ENCODE peak calls at places on chromosomes 1 and 21, in eight cellular contexts. One of them, this sample, is unnamed.
A peak's percentile ranks its signal among the peaks of the same experiment; 100 is the strongest.

GRCh38 chr1:84298688-84299535 is 2.6 kb upstream of the SAMD13 start:
- DNase-seq in tibial artery: peak; percentile 75
- DNase-seq in ascending aorta: peak; percentile 68
- DNase-seq in A549: peak; percentile 41
- DNase-seq in SJSA1: peak; percentile 80
- DNase-seq in esophagus muscularis mucosa: no peak
- DNase-seq in H9: peak; percentile 63
- DNase-seq in uterus: peak; percentile 20
- DNase-seq in this sample: peak; percentile 70

GRCh38 chr1:245465666-245466065 is 310.9 kb downstream of the KIF26B start:
- DNase-seq in tibial artery: no peak
- DNase-seq in ascending aorta: no peak
- DNase-seq in A549: no peak
- DNase-seq in SJSA1: no peak
- DNase-seq in esophagus muscularis mucosa: no peak
- DNase-seq in H9: no peak
- DNase-seq in uterus: no peak
- DNase-seq in this sample: no peak

GRCh38 chr1:235946570-235946981 is 79.9 kb upstream of the LYST start:
- DNase-seq in tibial artery: no peak
- DNase-seq in ascending aorta: no peak
- DNase-seq in A549: no peak
- DNase-seq in SJSA1: peak; percentile 90
- DNase-seq in esophagus muscularis mucosa: no peak
- DNase-seq in H9: no peak
- DNase-seq in uterus: no peak
- DNase-seq in this sample: no peak

GRCh38 chr1:200184196-200184595 is 156.7 kb downstream of the NR5A2 start:
- DNase-seq in tibial artery: peak; percentile 75
- DNase-seq in ascending aorta: peak; percentile 87
- DNase-seq in A549: peak; percentile 70
- DNase-seq in SJSA1: peak; percentile 57
- DNase-seq in esophagus muscularis mucosa: no peak
- DNase-seq in H9: no peak
- DNase-seq in uterus: peak; percentile 73
- DNase-seq in this sample: peak; percentile 80

GRCh38 chr21:35991131-35991530 is 69.2 kb downstream of the SETD4 start:
- DNase-seq in tibial artery: no peak
- DNase-seq in ascending aorta: no peak
- DNase-seq in A549: no peak
- DNase-seq in SJSA1: no peak
- DNase-seq in esophagus muscularis mucosa: no peak
- DNase-seq in H9: no peak
- DNase-seq in uterus: no peak
- DNase-seq in this sample: no peak

GRCh38 chr1:201318504-201319340 is 35.4 kb downstream of the PKP1 start:
- DNase-seq in tibial artery: no peak
- DNase-seq in ascending aorta: peak; percentile 25
- DNase-seq in A549: no peak
- DNase-seq in SJSA1: no peak
- DNase-seq in esophagus muscularis mucosa: no peak
- DNase-seq in H9: no peak
- DNase-seq in uterus: no peak
- DNase-seq in this sample: no peak

GRCh38 chr1:2980073-2980791 is 41.0 kb upstream of the ACTRT2 start:
- DNase-seq in tibial artery: peak; percentile 56
- DNase-seq in ascending aorta: peak; percentile 65
- DNase-seq in A549: no peak
- DNase-seq in SJSA1: no peak
- DNase-seq in esophagus muscularis mucosa: no peak
- DNase-seq in H9: no peak
- DNase-seq in uterus: no peak
- DNase-seq in this sample: peak; percentile 4

GRCh38 chr1:47984175-47984789 is 12.9 kb downstream of the TRABD2B start:
- DNase-seq in tibial artery: no peak
- DNase-seq in ascending aorta: peak; percentile 55
- DNase-seq in A549: no peak
- DNase-seq in SJSA1: no peak
- DNase-seq in esophagus muscularis mucosa: no peak
- DNase-seq in H9: peak; percentile 74
- DNase-seq in uterus: no peak
- DNase-seq in this sample: no peak

GRCh38 chr1:37315236-37315870 is 159.0 kb upstream of the ZC3H12A start:
- DNase-seq in tibial artery: no peak
- DNase-seq in ascending aorta: no peak
- DNase-seq in A549: no peak
- DNase-seq in SJSA1: no peak
- DNase-seq in esophagus muscularis mucosa: no peak
- DNase-seq in H9: peak; percentile 60
- DNase-seq in uterus: no peak
- DNase-seq in this sample: peak; percentile 62

GRCh38 chr1:92872719-92873118 is 40.9 kb downstream of the RPL5 start:
- DNase-seq in tibial artery: no peak
- DNase-seq in ascending aorta: no peak
- DNase-seq in A549: no peak
- DNase-seq in SJSA1: no peak
- DNase-seq in esophagus muscularis mucosa: no peak
- DNase-seq in H9: no peak
- DNase-seq in uterus: no peak
- DNase-seq in this sample: no peak

GRCh38 chr21:26405071-26405470 is 168.0 kb downstream of the CYYR1 start:
- DNase-seq in tibial artery: no peak
- DNase-seq in ascending aorta: no peak
- DNase-seq in A549: no peak
- DNase-seq in SJSA1: no peak
- DNase-seq in esophagus muscularis mucosa: no peak
- DNase-seq in H9: no peak
- DNase-seq in uterus: no peak
- DNase-seq in this sample: no peak

GRCh38 chr21:32545948-32546441 is 39.3 kb downstream of the TCP10L start:
- DNase-seq in tibial artery: no peak
- DNase-seq in ascending aorta: no peak
- DNase-seq in A549: no peak
- DNase-seq in SJSA1: no peak
- DNase-seq in esophagus muscularis mucosa: peak; percentile 47
- DNase-seq in H9: no peak
- DNase-seq in uterus: no peak
- DNase-seq in this sample: no peak

GRCh38 chr1:85570446-85571180 is 9.9 kb upstream of the CCN1 start:
- DNase-seq in tibial artery: no peak
- DNase-seq in ascending aorta: no peak
- DNase-seq in A549: no peak
- DNase-seq in SJSA1: no peak
- DNase-seq in esophagus muscularis mucosa: no peak
- DNase-seq in H9: no peak
- DNase-seq in uterus: no peak
- DNase-seq in this sample: no peak

GRCh38 chr1:92881391-92881790 is 49.6 kb downstream of the RPL5 start:
- DNase-seq in tibial artery: no peak
- DNase-seq in ascending aorta: no peak
- DNase-seq in A549: no peak
- DNase-seq in SJSA1: no peak
- DNase-seq in esophagus muscularis mucosa: no peak
- DNase-seq in H9: no peak
- DNase-seq in uterus: no peak
- DNase-seq in this sample: no peak

GRCh38 chr1:57696904-57697303 is 273.0 kb upstream of the DAB1 start:
- DNase-seq in tibial artery: no peak
- DNase-seq in ascending aorta: no peak
- DNase-seq in A549: no peak
- DNase-seq in SJSA1: no peak
- DNase-seq in esophagus muscularis mucosa: no peak
- DNase-seq in H9: no peak
- DNase-seq in uterus: no peak
- DNase-seq in this sample: no peak

DNA sequence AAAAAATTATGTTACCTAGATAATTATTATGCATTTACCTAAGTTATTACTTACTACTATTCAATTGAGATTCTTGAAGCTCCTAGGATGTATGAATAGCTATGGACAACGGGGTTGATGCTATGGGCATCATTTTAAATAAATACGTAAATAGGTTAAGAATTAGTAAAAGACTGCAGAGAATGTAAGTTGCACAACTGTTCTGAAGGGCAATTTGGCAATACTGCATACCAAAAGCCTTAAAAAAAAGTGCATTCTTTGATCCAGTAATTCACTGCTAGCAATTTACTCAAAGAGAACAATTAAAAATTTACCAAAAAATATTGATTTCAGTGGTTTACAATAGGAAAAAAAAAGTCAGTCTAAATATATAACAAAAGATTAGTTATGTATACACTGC is 3.5 kb downstream of the ARPC5 start:
- DNase-seq in tibial artery: no peak
- DNase-seq in ascending aorta: no peak
- DNase-seq in A549: no peak
- DNase-seq in SJSA1: no peak
- DNase-seq in esophagus muscularis mucosa: no peak
- DNase-seq in H9: no peak
- DNase-seq in uterus: no peak
- DNase-seq in this sample: no peak
- H3K4me1 ChIP-seq in tibial artery: peaks cover 60% of the 10 kb centered on the region
- H3K4me1 ChIP-seq in ascending aorta: peaks cover 4% of the 10 kb centered on the region
- H3K4me1 ChIP-seq in A549: peaks cover 36% of the 10 kb centered on the region
- H3K4me1 ChIP-seq in SJSA1: peaks cover 3% of the 10 kb centered on the region
- H3K4me1 ChIP-seq in esophagus muscularis mucosa: peaks cover 71% of the 10 kb centered on the region
- H3K4me1 ChIP-seq in H9: no peaks in the 10 kb centered on the region
- H3K4me1 ChIP-seq in uterus: peaks cover 12% of the 10 kb centered on the region
- H3K4me1 ChIP-seq in this sample: peaks cover 13% of the 10 kb centered on the region

DNA sequence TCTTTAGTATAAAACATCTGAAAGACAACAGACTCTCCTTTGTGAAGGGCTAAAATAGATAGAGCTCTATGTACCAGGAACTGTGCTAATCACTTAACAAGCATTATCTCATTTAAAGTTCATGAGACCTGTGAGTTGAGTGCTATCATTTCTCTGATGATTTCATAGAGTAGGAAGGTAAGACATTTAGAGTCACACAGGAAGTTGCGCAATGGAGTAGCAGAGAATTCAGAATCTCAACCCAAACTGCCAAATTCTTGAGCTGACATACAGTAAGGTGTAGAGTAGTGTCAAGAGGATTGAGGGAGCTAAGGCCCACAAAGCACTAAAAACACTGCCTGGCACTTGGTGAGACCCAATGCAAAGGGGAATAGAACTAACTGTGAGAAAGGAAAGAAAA is 384.3 kb downstream of the NTNG1 start:
- DNase-seq in tibial artery: no peak
- DNase-seq in ascending aorta: no peak
- DNase-seq in A549: no peak
- DNase-seq in SJSA1: no peak
- DNase-seq in esophagus muscularis mucosa: no peak
- DNase-seq in H9: no peak
- DNase-seq in uterus: no peak
- DNase-seq in this sample: no peak
- H3K4me1 ChIP-seq in tibial artery: no peaks in the 10 kb centered on the region
- H3K4me1 ChIP-seq in ascending aorta: no peaks in the 10 kb centered on the region
- H3K4me1 ChIP-seq in A549: no peaks in the 10 kb centered on the region
- H3K4me1 ChIP-seq in SJSA1: no peaks in the 10 kb centered on the region
- H3K4me1 ChIP-seq in esophagus muscularis mucosa: peaks cover 7% of the 10 kb centered on the region
- H3K4me1 ChIP-seq in H9: no peaks in the 10 kb centered on the region
- H3K4me1 ChIP-seq in uterus: no peaks in the 10 kb centered on the region
- H3K4me1 ChIP-seq in this sample: no peaks in the 10 kb centered on the region

GRCh38 chr1:212244441-212244840 is 40.8 kb upstream of the PPP2R5A start:
- DNase-seq in tibial artery: no peak
- DNase-seq in ascending aorta: no peak
- DNase-seq in A549: no peak
- DNase-seq in SJSA1: no peak
- DNase-seq in esophagus muscularis mucosa: no peak
- DNase-seq in H9: no peak
- DNase-seq in uterus: no peak
- DNase-seq in this sample: no peak

GRCh38 chr1:212238552-212238951 is 46.7 kb upstream of the PPP2R5A start:
- DNase-seq in tibial artery: peak; percentile 79
- DNase-seq in ascending aorta: no peak
- DNase-seq in A549: no peak
- DNase-seq in SJSA1: no peak
- DNase-seq in esophagus muscularis mucosa: no peak
- DNase-seq in H9: no peak
- DNase-seq in uterus: no peak
- DNase-seq in this sample: no peak

GRCh38 chr1:212242985-212243308 is 42.3 kb upstream of the PPP2R5A start:
- DNase-seq in tibial artery: no peak
- DNase-seq in ascending aorta: no peak
- DNase-seq in A549: no peak
- DNase-seq in SJSA1: no peak
- DNase-seq in esophagus muscularis mucosa: no peak
- DNase-seq in H9: no peak
- DNase-seq in uterus: no peak
- DNase-seq in this sample: no peak

GRCh38 chr1:212242288-212242984 is 42.8 kb upstream of the PPP2R5A start:
- DNase-seq in tibial artery: no peak
- DNase-seq in ascending aorta: no peak
- DNase-seq in A549: no peak
- DNase-seq in SJSA1: no peak
- DNase-seq in esophagus muscularis mucosa: no peak
- DNase-seq in H9: no peak
- DNase-seq in uterus: peak; percentile 29
- DNase-seq in this sample: no peak

DNA sequence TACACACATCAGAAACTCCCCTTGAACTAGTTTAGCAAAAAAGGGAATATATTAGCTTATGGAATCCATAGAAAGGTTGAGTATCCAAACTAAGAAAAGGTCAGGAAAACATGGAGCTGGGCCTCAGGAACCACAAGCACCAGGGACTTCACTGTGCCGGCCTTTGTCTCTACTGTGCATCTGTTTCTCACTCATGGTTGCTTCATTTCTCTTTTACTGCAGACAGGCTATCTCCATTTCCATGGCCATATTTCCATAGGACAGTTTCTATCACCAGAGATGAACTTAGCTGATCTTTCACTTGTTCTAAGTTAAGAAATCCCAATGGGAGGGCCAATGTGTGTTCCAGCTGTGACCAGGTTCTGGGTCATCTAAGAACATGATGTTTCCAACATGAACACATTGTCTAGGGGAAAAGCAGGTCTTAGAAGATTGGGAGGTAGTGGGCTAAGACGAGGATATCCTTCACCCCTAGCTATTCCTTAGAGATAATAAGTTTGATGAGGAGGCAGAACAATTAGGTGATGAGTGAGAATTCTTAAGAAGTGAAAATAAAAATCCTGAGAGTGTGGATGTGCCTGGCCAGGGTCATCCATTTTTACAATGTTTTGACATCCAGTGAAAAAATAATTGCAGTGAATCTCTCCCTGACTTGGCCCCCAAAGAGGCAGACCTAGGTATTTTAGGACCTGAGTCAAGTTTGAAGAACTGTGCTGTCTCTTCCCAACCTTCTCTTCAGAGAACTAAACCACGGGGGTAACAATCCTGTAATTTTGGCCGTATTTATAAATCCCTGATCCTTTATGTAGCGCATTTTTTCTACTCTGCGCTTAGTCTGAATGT is 43.5 kb upstream of the PPP2R5A start:
- DNase-seq in tibial artery: no peak
- DNase-seq in ascending aorta: no peak
- DNase-seq in A549: no peak
- DNase-seq in SJSA1: no peak
- DNase-seq in esophagus muscularis mucosa: no peak
- DNase-seq in H9: no peak
- DNase-seq in uterus: no peak
- DNase-seq in this sample: no peak
- H3K4me1 ChIP-seq in tibial artery: peaks cover 18% of the 10 kb centered on the region
- H3K4me1 ChIP-seq in ascending aorta: no peaks in the 10 kb centered on the region
- H3K4me1 ChIP-seq in A549: peaks cover 15% of the 10 kb centered on the region
- H3K4me1 ChIP-seq in SJSA1: peaks cover 5% of the 10 kb centered on the region
- H3K4me1 ChIP-seq in esophagus muscularis mucosa: peaks cover 60% of the 10 kb centered on the region
- H3K4me1 ChIP-seq in H9: no peaks in the 10 kb centered on the region
- H3K4me1 ChIP-seq in uterus: no peaks in the 10 kb centered on the region
- H3K4me1 ChIP-seq in this sample: no peaks in the 10 kb centered on the region

GRCh38 chr1:207049974-207050391 is 1.0 kb downstream of the YOD1 start:
- DNase-seq in tibial artery: no peak
- DNase-seq in ascending aorta: no peak
- DNase-seq in A549: no peak
- DNase-seq in SJSA1: peak; percentile 62
- DNase-seq in esophagus muscularis mucosa: no peak
- DNase-seq in H9: no peak
- DNase-seq in uterus: peak; percentile 39
- DNase-seq in this sample: peak; percentile 46
- H3K4me1 ChIP-seq in tibial artery: peaks cover 61% of the 10 kb centered on the region
- H3K4me1 ChIP-seq in ascending aorta: peaks cover 9% of the 10 kb centered on the region
- H3K4me1 ChIP-seq in A549: peaks cover 58% of the 10 kb centered on the region
- H3K4me1 ChIP-seq in SJSA1: peaks cover 20% of the 10 kb centered on the region
- H3K4me1 ChIP-seq in esophagus muscularis mucosa: peaks cover 72% of the 10 kb centered on the region
- H3K4me1 ChIP-seq in H9: peaks cover 3% of the 10 kb centered on the region
- H3K4me1 ChIP-seq in uterus: peaks cover 10% of the 10 kb centered on the region
- H3K4me1 ChIP-seq in this sample: no peaks in the 10 kb centered on the region

This sample was measured in HAP-1.